ENCODE peak calls at places on chromosomes 5 and 9, in four cellular contexts. E is mesendoderm, G is tibial artery, I is A549. F is an unnamed sample.

GRCh38 chr5:81906086-81906485 is 65.7 kb upstream of the ATG10 start:
- DNase-seq in E (peak), G (no peak), I (no peak), F (no peak)

GRCh38 chr5:36243653-36244052 is 1.9 kb upstream of the NADK2 start:
- DNase-seq in E (no peak), G (no peak), I (no peak), F (no peak)

GRCh38 chr9:131276891-131277672 is 772 bp upstream of the FAM78A start:
- DNase-seq in E (no peak), G (no peak), I (no peak), F (no peak)

GRCh38 chr9:80218336-80218735 is 646.6 kb downstream of the TLE4 start:
- DNase-seq in E (no peak), G (no peak), I (no peak), F (no peak)

GRCh38 chr5:126939887-126940286 is 90.5 kb downstream of the MARCHF3 start:
- DNase-seq in E (no peak), G (no peak), I (no peak), F (no peak)

GRCh38 chr5:1312206-1312605 is 17.3 kb upstream of the TERT start:
- DNase-seq in E (no peak), G (no peak), I (no peak), F (no peak)

GRCh38 chr5:17897776-17898175 is 263.5 kb downstream of the TAF11L14 start:
- DNase-seq in E (no peak), G (no peak), I (no peak), F (no peak)

GRCh38 chr9:129763235-129763917 is 10.5 kb upstream of the PTGES start:
- DNase-seq in E (no peak), G (peak), I (no peak), F (no peak)

GRCh38 chr5:132831095-132831860 is 831 bp upstream of the SHROOM1 start:
- DNase-seq in E (no peak), G (no peak), I (no peak), F (no peak)

GRCh38 chr9:36597412-36598178 is 24.9 kb downstream of the MELK start:
- DNase-seq in E (peak), G (no peak), I (peak), F (no peak)

GRCh38 chr9:93560991-93561390 is 15.4 kb upstream of the PHF2 start:
- DNase-seq in E (no peak), G (no peak), I (no peak), F (no peak)

GRCh38 chr5:54915466-54916027 is 69.8 kb downstream of the ESM1 start:
- DNase-seq in E (no peak), G (no peak), I (no peak), F (no peak)

GRCh38 chr5:86880785-86881492 is 263.2 kb downstream of the COX7C start:
- DNase-seq in E (peak), G (no peak), I (peak), F (peak)

GRCh38 chr5:65479527-65479926 is 2.2 kb downstream of the ADAMTS6 start:
- DNase-seq in E (no peak), G (no peak), I (no peak), F (no peak)

GRCh38 chr9:137184881-137185660 is 3.3 kb downstream of the ANAPC2 start:
- DNase-seq in E (no peak), G (no peak), I (no peak), F (no peak)

GRCh38 chr9:126965541-126966428 is 51.2 kb downstream of the RALGPS1 start:
- DNase-seq in E (peak), G (peak), I (peak), F (no peak)

GRCh38 chr5:115671939-115672338 is 46.1 kb upstream of the TMED7 start:
- DNase-seq in E (no peak), G (no peak), I (no peak), F (no peak)

GRCh38 chr5:172444110-172444510 is 10.2 kb downstream of the SH3PXD2B start:
- DNase-seq in E (no peak), G (peak), I (no peak), F (no peak)

GRCh38 chr9:116149844-116150243 is 3.7 kb upstream of the PAPPA start:
- DNase-seq in E (peak), G (no peak), I (peak), F (no peak)

GRCh38 chr9:38423939-38424843 is at the start of gene IGFBPL1:
- DNase-seq in E (peak), G (no peak), I (peak), F (peak)

GRCh38 chr9:134235366-134235765 is 71.0 kb upstream of the RNU6ATAC start:
- DNase-seq in E (no peak), G (no peak), I (no peak), F (no peak)

GRCh38 chr5:141241496-141241895 is 3.7 kb upstream of the PCDHB15 start:
- DNase-seq in E (no peak), G (no peak), I (no peak), F (no peak)

GRCh38 chr9:124285903-124286291 is 28.1 kb downstream of the NEK6 start:
- DNase-seq in E (no peak), G (peak), I (peak), F (no peak)

GRCh38 chr5:80140496-80140895 is 105.3 kb downstream of the THBS4 start:
- DNase-seq in E (no peak), G (no peak), I (no peak), F (no peak)

GRCh38 chr5:64874753-64875152 is 106.0 kb downstream of the CWC27 start:
- DNase-seq in E (no peak), G (no peak), I (no peak), F (no peak)

GRCh38 chr5:115432691-115433090 is 111.9 kb downstream of the FEM1C start:
- DNase-seq in E (no peak), G (no peak), I (no peak), F (no peak)

GRCh38 chr5:138903113-138903789 is 28.1 kb upstream of the LRRTM2 start:
- DNase-seq in E (no peak), G (no peak), I (no peak), F (no peak)

GRCh38 chr9:127553793-127554192 is 58.3 kb upstream of the STXBP1 start:
- DNase-seq in E (no peak), G (no peak), I (no peak), F (no peak)

GRCh38 chr5:1468629-1469527 is 23.6 kb upstream of the SLC6A3 start:
- DNase-seq in E (peak), G (no peak), I (no peak), F (no peak)

GRCh38 chr5:72065751-72066255 is 41.5 kb upstream of the MAP1B start:
- DNase-seq in E (peak), G (no peak), I (peak), F (no peak)

GRCh38 chr5:164233796-164234195 is 728.4 kb downstream of the MAT2B start:
- DNase-seq in E (no peak), G (no peak), I (no peak), F (no peak)

GRCh38 chr5:172678902-172679301 is 37.8 kb downstream of the NEURL1B start:
- DNase-seq in E (no peak), G (peak), I (no peak), F (peak)

GRCh38 chr5:106121972-106122605 is 1548.6 kb downstream of the EFNA5 start:
- DNase-seq in E (peak), G (no peak), I (peak), F (no peak)

GRCh38 chr5:113089653-113090335 is 113.2 kb downstream of the DCP2 start:
- DNase-seq in E (no peak), G (no peak), I (no peak), F (no peak)

GRCh38 chr9:126225611-126226609 is 100.7 kb upstream of the MVB12B start:
- DNase-seq in E (no peak), G (no peak), I (no peak), F (no peak)

GRCh38 chr5:69415584-69415958 is 655 bp downstream of the MARVELD2 start:
- DNase-seq in E (peak), G (no peak), I (no peak), F (no peak)

GRCh38 chr5:179287071-179287470 is 58.2 kb downstream of the ADAMTS2 start:
- DNase-seq in E (no peak), G (no peak), I (no peak), F (no peak)

GRCh38 chr5:158940977-158941376 is 158.7 kb downstream of the EBF1 start:
- DNase-seq in E (no peak), G (no peak), I (no peak), F (no peak)

GRCh38 chr5:158947831-158948230 is 151.9 kb downstream of the EBF1 start:
- DNase-seq in E (no peak), G (no peak), I (no peak), F (no peak)

GRCh38 chr5:158942217-158942616 is 157.5 kb downstream of the EBF1 start:
- DNase-seq in E (no peak), G (no peak), I (no peak), F (no peak)

GRCh38 chr5:158943057-158943456 is 156.7 kb downstream of the EBF1 start:
- DNase-seq in E (no peak), G (peak), I (peak), F (no peak)

GRCh38 chr5:158943569-158943968 is 156.1 kb downstream of the EBF1 start:
- DNase-seq in E (no peak), G (no peak), I (no peak), F (no peak)
- H3K27ac ChIP-seq in E (no peak), G (no peak), I (peak), F (no peak)

DNA sequence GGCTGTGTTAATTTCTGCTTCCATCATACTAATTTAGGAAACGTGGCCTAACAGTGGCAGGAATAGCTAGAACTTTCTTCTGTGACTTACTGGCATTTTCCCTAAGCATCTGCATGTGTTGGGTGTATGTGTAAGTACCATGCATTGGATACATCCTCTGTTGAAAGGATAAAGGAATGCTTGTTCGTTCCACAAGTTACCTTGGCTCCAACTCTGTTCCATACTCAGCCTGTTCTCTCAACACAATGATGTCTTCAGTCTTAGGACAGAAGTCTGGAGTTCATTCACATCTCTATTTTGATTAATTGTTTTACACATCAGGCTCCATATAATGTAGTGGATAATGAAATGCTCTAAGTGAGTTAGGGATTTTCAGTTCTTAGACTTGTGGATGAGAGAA is 190.1 kb upstream of the DMRT1 start:
- DNase-seq in E (no peak), G (no peak), I (no peak), F (no peak)
- H3K27ac ChIP-seq in E (no peak), G (peak), I (no peak), F (no peak)

GRCh38 chr5:78597068-78597857 is 51.3 kb downstream of the LHFPL2 start:
- DNase-seq in E (no peak), G (no peak), I (peak), F (no peak)

GRCh38 chr5:78598973-78599372 is 49.6 kb downstream of the LHFPL2 start:
- DNase-seq in E (no peak), G (no peak), I (no peak), F (no peak)

GRCh38 chr5:78594946-78595921 is 53.3 kb downstream of the LHFPL2 start:
- DNase-seq in E (no peak), G (peak), I (peak), F (no peak)

GRCh38 chr5:78600656-78601452 is 47.7 kb downstream of the LHFPL2 start:
- DNase-seq in E (no peak), G (no peak), I (peak), F (no peak)

DNA sequence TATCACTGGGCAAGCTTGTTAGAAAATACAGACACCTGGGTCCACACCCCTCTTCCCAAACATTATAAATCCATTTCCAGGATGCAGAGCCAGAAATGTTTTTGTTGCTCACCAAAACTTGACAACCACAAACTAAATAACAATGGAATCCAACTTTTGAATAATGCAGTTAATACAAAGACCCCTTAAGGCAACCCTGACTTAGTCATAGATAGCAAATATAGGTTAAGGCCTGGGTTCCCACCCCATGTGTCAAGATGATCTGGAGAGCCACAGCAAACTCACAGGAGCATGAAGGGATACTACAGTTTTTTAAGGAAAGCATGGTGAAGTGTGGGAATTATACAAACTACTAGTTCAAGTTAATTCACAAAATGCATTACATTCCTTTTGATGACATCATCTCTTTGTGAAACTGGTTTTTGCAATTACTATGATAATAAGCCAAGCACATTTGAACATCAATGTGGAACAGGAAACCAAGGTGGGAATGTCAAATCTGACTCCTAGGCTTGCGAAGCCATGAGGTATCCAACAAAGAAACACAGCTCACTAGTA is 50.6 kb downstream of the LHFPL2 start:
- DNase-seq in E (no peak), G (no peak), I (no peak), F (no peak)
- H3K27ac ChIP-seq in E (no peak), G (no peak), I (peak), F (no peak)

DNA sequence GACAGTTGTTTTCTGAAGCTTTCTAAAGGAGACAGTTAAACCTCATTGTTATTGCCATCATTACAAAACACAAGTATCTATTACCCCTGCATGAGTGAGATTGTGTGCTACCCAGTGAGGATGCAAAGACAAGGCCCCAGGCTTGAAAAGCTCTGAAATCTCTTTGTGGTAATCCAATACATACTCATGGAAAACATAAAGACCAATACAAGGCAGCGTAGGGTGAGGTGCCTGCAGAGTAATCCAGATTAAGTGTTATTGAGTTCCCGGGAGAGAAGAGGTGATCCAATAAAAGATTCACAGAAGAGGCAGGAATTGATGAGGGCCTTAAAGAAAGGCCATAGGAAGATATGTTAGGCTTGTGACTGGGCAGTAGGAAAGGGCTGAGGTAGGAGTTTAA is 150.1 kb downstream of the MEF2C start:
- DNase-seq in E (no peak), G (no peak), I (no peak), F (no peak)
- H3K27ac ChIP-seq in E (no peak), G (peak), I (no peak), F (peak)

DNA sequence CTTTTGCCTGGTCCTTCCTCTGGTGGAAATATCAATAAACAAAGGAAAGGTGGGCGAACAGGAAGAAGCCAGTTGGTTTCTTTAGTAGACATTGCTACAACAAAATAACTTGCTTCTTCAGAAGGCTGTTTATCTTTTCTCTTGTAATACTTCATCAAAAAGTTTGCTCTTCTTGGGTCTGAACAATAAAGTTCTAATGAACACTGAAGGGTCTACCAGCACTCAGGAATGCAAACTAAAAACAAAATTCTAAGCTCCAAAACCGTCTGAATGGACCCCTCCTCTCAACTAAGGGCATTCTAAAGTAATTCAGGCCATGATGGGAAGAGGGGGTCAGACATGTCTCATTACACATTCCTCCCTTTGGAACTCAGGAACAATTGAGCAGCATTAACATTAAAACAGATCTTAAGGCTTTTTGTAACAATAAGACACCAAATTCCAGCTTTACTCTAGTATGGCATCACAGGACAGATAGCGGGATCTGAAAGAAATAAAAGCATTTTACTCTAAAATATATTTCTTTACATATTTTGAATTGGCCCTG is 2.3 kb downstream of the TBCA start:
- DNase-seq in E (peak), G (no peak), I (no peak), F (no peak)
- H3K27ac ChIP-seq in E (no peak), G (no peak), I (no peak), F (no peak)

F was measured in caudate nucleus.